ENCODE peak calls at places on chromosomes 11 and 22, in four cellular contexts. Z is HFFc6; R is CD4-positive, alpha-beta T cell; X is mucosa of descending colon. K is an unnamed sample.

GRCh38 chr11:86438685-86439084 is 64.0 kb downstream of the CCDC81 start:
- DNase-seq in Z (peak; percentile 52), R (no peak), X (no peak), K (no peak)

GRCh38 chr22:17777005-17777716 is 2.9 kb upstream of the BID start:
- DNase-seq in Z (no peak), R (peak; percentile 59), X (peak; percentile 62), K (peak; percentile 66)

GRCh38 chr11:109486129-109486528 is 64.1 kb downstream of the C11orf87 start:
- DNase-seq in Z (no peak), R (no peak), X (peak; percentile 2), K (no peak)

GRCh38 chr11:111531687-111532364 is 8.7 kb upstream of the LAYN start:
- DNase-seq in Z (peak; percentile 88), R (no peak), X (no peak), K (no peak)

GRCh38 chr11:5922749-5923426 is 19.2 kb upstream of the OR56A3 start:
- DNase-seq in Z (no peak), R (no peak), X (no peak), K (no peak)

GRCh38 chr11:11946180-11946579 is 62.2 kb downstream of the DKK3 start:
- DNase-seq in Z (peak; percentile 76), R (no peak), X (no peak), K (no peak)

GRCh38 chr22:41028841-41029240 is 63.6 kb upstream of the EP300 start:
- DNase-seq in Z (peak; percentile 90), R (no peak), X (no peak), K (no peak)

GRCh38 chr22:50481440-50482106 is at the start of gene ADM2:
- DNase-seq in Z (no peak), R (peak; percentile 66), X (peak; percentile 73), K (peak; percentile 62)

GRCh38 chr11:118353084-118353710 is 6.2 kb upstream of the UBE4A start:
- DNase-seq in Z (peak; percentile 8), R (no peak), X (no peak), K (no peak)

GRCh38 chr11:4797212-4797611 is 7.0 kb downstream of the OR52R1 start:
- DNase-seq in Z (no peak), R (no peak), X (no peak), K (no peak)

GRCh38 chr11:79437274-79437980 is 3.4 kb downstream of the TENM4 start:
- DNase-seq in Z (peak; percentile 46), R (no peak), X (peak; percentile 42), K (no peak)

GRCh38 chr22:44743804-44744211 is 8.6 kb upstream of the ARHGAP8 start:
- DNase-seq in Z (no peak), R (no peak), X (no peak), K (no peak)

GRCh38 chr11:18313985-18314763 is 7.8 kb downstream of the HPS5 start:
- DNase-seq in Z (no peak), R (no peak), X (no peak), K (no peak)

GRCh38 chr11:102452461-102453285 is at the start of gene TMEM123:
- DNase-seq in Z (peak; percentile 57), R (peak; percentile 90), X (peak; percentile 87), K (peak; percentile 75)

GRCh38 chr22:42937164-42937854 is 77.6 kb downstream of the PACSIN2 start:
- DNase-seq in Z (peak; percentile 82), R (no peak), X (peak; percentile 63), K (no peak)

GRCh38 chr11:118870396-118871343 is 13.0 kb upstream of the CXCR5 start:
- DNase-seq in Z (no peak), R (no peak), X (no peak), K (no peak)

GRCh38 chr11:134878785-134879184 is 466.7 kb upstream of the B3GAT1 start:
- DNase-seq in Z (no peak), R (no peak), X (no peak), K (no peak)

GRCh38 chr11:132496341-132496740 is 1036.0 kb downstream of the OPCML start:
- DNase-seq in Z (no peak), R (no peak), X (no peak), K (no peak)

GRCh38 chr22:33850724-33851123 is 69.6 kb downstream of the LARGE1 start:
- DNase-seq in Z (no peak), R (no peak), X (no peak), K (no peak)

GRCh38 chr11:2390871-2391662 is 9.5 kb upstream of the TSSC4 start:
- DNase-seq in Z (peak; percentile 61), R (no peak), X (no peak), K (no peak)

GRCh38 chr11:121936781-121937447 is 179.1 kb downstream of the BLID start:
- DNase-seq in Z (peak; percentile 65), R (no peak), X (no peak), K (no peak)

GRCh38 chr22:47957649-47958048 is 1195.2 kb downstream of the TBC1D22A start:
- DNase-seq in Z (no peak), R (no peak), X (no peak), K (no peak)

GRCh38 chr22:26584010-26584409 is 5.9 kb downstream of the TPST2 start:
- DNase-seq in Z (no peak), R (no peak), X (no peak), K (no peak)

GRCh38 chr22:17486313-17486712 is 77.0 kb upstream of the SLC25A18 start:
- DNase-seq in Z (no peak), R (no peak), X (no peak), K (no peak)

GRCh38 chr22:25165785-25166184 is 33.9 kb upstream of the CRYBB3 start:
- DNase-seq in Z (no peak), R (no peak), X (no peak), K (no peak)

GRCh38 chr11:46706886-46707285 is 6.1 kb downstream of the ZNF408 start:
- DNase-seq in Z (no peak), R (no peak), X (no peak), K (no peak)

GRCh38 chr22:39475902-39476301 is 19.1 kb downstream of the MGAT3 start:
- DNase-seq in Z (no peak), R (no peak), X (no peak), K (no peak)

GRCh38 chr11:117607449-117607848 is 189.6 kb downstream of the DSCAML1 start:
- DNase-seq in Z (no peak), R (no peak), X (no peak), K (no peak)

GRCh38 chr22:24937114-24937513 is 9.4 kb downstream of the LHFPL7 start:
- DNase-seq in Z (peak; percentile 22), R (no peak), X (peak; percentile 48), K (no peak)

DNA sequence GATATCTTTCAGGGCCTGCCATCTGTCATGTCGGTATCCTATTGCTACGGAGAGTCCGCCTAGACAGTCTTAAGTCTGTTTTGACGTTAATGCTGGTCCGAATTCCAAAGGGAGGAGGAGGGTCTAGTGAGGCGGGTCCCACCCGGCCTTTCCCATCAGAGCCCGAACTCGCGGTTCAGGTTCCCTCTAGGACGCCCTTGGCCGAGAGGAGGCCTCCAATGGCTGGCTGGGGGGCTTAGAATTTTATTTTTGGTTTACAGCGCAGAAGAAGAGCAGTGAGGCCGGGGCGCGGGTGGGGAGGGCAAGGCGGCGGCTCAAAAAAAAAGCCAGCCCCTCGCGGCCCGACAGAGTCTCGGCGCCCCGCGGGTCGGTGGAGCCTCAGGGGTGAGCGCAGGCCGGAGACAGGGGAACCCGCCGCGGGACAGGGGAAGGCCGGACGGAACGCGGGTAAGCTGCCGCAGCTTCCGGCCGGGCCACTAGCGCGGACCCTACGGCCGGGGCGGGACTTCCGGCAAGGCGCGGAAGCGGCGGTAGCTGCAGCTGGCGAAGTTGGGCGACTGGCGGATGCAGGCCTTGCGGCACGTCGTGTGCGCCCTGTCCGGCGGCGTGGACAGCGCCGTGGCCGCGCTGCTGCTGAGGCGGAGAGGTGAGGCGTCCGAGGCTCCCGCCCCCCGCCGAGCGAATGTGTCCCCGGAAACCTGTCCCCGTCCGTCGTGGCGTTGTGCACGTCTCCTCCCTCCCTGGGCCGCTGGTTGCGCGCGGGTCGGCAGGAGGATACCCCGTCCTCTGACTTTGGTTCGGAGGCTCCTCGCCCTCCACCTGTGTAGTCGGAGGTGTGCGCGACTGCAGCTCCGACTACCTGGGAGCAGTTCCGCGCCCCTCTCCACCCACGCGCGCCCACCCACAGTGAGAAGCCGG is at the start of gene TRMU:
- DNase-seq in Z (peak; percentile 78), R (peak; percentile 72), X (peak; percentile 85), K (peak; percentile 76)
- TF ChIP-seq CTCF in Z (no peak), R (no peak), X (no peak), K (no peak)

GRCh38 chr11:88552377-88553029 is 215.0 kb upstream of the CTSC start:
- DNase-seq in Z (peak; percentile 63), R (peak; percentile 33), X (peak; percentile 61), K (peak; percentile 40)
- TF ChIP-seq CTCF in Z (peak; percentile 90), R (peak; percentile 71), X (peak; percentile 39), K (peak; percentile 54)

DNA sequence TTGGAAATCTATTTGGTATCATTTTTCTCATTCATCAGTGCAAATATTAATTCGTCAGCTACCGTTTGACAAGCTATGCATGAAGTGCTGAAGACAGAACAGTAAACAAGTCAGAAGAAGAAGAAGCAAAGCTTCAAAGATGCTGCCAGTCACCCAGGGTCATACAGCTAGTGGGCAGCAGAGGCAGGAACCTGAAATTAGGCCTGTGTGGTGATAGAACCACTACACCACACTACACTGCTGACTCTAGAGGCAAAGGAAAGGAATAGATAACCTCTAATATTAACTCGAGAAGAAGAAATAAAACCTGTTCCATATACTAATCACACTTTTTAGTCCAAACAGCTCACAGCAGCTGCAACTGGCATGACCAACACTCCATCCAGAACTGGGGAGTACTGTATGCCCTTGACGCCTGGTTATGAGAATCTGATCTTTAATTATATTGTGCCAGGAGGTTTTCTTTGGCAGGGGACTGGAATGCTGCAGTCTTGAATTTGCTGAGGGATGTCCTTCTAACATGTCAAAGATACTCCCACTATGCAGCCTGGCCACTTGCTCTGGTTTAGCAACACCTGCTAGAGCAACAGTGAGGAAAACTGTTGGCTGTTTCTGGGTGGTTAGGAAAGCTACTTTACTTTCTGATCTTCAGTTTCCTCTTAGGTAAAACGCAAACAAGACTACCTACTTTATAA is 73.0 kb downstream of the PAK1 start:
- DNase-seq in Z (no peak), R (no peak), X (no peak), K (no peak)
- TF ChIP-seq CTCF in Z (no peak), R (no peak), X (no peak), K (no peak)

GRCh38 chr22:23787600-23787896 is 782 bp downstream of the SMARCB1 start:
- DNase-seq in Z (no peak), R (no peak), X (no peak), K (no peak)

GRCh38 chr22:23787910-23788309 is 1.1 kb downstream of the SMARCB1 start:
- DNase-seq in Z (no peak), R (no peak), X (no peak), K (no peak)

GRCh38 chr22:23789121-23789520 is 2.4 kb downstream of the SMARCB1 start:
- DNase-seq in Z (no peak), R (no peak), X (no peak), K (no peak)

GRCh38 chr22:23786261-23786710 is 480 bp upstream of the SMARCB1 start:
- DNase-seq in Z (no peak), R (no peak), X (no peak), K (no peak)

DNA sequence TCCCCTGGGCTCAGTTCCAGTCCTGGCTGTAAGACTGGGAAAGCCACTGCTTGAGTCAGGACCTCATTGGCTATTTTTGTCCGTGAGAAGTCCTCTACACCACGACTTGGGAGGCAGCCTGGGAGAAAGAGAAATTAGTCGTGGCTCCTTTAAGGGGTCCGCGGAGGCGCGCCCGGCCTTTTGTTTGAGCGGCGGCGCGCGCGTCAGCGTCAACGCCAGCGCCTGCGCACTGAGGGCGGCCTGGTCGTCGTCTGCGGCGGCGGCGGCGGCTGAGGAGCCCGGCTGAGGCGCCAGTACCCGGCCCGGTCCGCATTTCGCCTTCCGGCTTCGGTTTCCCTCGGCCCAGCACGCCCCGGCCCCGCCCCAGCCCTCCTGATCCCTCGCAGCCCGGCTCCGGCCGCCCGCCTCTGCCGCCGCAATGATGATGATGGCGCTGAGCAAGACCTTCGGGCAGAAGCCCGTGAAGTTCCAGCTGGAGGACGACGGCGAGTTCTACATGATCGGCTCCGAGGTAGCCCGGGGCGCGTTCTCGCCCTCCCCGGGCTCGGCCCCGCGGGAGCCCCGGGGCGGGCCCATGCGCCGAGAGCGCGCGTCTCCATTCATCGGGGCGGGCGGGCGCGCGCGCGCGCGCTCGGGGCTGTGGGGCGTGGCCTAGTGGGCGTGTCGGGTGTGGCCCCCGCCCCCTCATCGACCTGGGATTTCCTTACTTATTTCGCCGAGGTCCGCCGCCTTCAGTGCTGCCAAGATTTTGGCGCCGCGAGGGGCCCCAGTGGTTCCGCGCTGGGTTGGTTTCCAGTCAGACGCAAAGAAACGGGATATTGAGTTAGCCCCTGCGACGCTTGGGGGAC is at the start of gene SMARCB1:
- DNase-seq in Z (peak; percentile 90), R (peak; percentile 88), X (peak; percentile 95), K (peak; percentile 90)
- TF ChIP-seq CTCF in Z (no peak), R (no peak), X (no peak), K (no peak)